ENCODE peak calls at places on chromosomes 3 and 15, in four cellular contexts. B is CD4-positive, alpha-beta memory T cell; D is ovary; S is pancreas. I is an unnamed sample.

GRCh38 chr3:172980849-172981248 is 160.2 kb downstream of the SPATA16 start:
- DNase-seq in S (no peak), D (no peak), B (no peak), I (no peak)

GRCh38 chr15:51721199-51721960 is 16.1 kb downstream of the LYSMD2 start:
- DNase-seq in D (no peak), S (no peak), B (no peak), I (no peak)

GRCh38 chr3:14230729-14231128 is 52.1 kb downstream of the LSM3 start:
- DNase-seq in D (no peak), B (no peak), S (no peak), I (no peak)

GRCh38 chr3:181326637-181327223 is 337.2 kb upstream of the DNAJC19 start:
- DNase-seq in B (no peak), S (no peak), D (no peak), I (no peak)

GRCh38 chr3:15693340-15693739 is 91.8 kb downstream of the BTD start:
- DNase-seq in D (no peak), S (no peak), B (no peak), I (no peak)

GRCh38 chr3:133181364-133182254 is 143.4 kb downstream of the TMEM108 start:
- DNase-seq in B (no peak), S (no peak), D (no peak), I (no peak)

GRCh38 chr3:167110906-167111305 is 269.2 kb downstream of the ZBBX start:
- DNase-seq in D (no peak), S (no peak), B (no peak), I (no peak)

GRCh38 chr3:156643729-156644389 is 30.5 kb upstream of the TIPARP start:
- DNase-seq in D (no peak), B (peak; percentile 30), S (no peak), I (peak; percentile 15)

DNA sequence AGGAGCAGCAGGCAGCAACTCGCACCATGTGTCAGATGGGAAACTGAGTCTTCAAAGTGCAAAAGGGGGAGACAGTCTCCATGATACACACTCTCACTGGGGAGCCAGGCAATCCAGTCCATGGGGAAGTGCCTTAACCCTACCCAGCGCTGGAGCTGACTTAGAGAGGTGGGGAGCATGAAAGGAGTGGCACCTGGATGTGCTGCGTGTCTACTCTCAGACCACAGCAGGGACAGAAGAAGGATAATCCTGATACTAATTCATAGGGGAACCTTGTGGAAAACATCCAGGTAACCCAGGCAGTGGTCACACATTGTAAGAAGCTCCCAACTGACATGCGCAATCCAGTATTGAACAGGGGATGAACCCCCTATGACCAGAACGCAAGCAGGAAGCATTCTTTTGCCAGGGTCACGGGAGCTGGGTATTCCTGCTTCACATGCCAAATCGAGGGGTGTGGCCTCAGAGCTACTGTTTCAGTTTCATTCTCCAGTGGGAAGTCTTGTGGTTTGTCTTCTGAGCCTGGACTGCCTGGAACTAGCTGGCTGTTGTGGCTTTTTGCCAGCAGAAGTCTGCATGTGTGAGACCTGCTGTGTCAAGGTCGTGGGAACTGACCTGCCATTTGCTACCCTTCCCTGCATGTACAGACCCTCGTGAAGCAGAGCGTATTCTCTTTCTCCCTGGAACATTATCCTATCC is 367.6 kb upstream of the NDN start:
- DNase-seq in D (no peak), S (no peak), B (no peak), I (no peak)
- H3K9me3 ChIP-seq in D (no peaks in the 10 kb centered on the region), S (no peaks in the 10 kb centered on the region), B (no peaks in the 10 kb centered on the region), I (no peaks in the 10 kb centered on the region)

GRCh38 chr3:30617653-30618052 is 11.3 kb downstream of the TGFBR2 start:
- DNase-seq in B (no peak), D (no peak), S (no peak), I (no peak)

GRCh38 chr3:30617069-30617468 is 10.7 kb downstream of the TGFBR2 start:
- DNase-seq in B (no peak), D (no peak), S (no peak), I (no peak)

GRCh38 chr3:30615615-30616346 is 9.4 kb downstream of the TGFBR2 start:
- DNase-seq in D (no peak), B (no peak), S (no peak), I (no peak)

GRCh38 chr3:30614943-30615342 is 8.5 kb downstream of the TGFBR2 start:
- DNase-seq in S (no peak), B (no peak), D (no peak), I (no peak)

DNA sequence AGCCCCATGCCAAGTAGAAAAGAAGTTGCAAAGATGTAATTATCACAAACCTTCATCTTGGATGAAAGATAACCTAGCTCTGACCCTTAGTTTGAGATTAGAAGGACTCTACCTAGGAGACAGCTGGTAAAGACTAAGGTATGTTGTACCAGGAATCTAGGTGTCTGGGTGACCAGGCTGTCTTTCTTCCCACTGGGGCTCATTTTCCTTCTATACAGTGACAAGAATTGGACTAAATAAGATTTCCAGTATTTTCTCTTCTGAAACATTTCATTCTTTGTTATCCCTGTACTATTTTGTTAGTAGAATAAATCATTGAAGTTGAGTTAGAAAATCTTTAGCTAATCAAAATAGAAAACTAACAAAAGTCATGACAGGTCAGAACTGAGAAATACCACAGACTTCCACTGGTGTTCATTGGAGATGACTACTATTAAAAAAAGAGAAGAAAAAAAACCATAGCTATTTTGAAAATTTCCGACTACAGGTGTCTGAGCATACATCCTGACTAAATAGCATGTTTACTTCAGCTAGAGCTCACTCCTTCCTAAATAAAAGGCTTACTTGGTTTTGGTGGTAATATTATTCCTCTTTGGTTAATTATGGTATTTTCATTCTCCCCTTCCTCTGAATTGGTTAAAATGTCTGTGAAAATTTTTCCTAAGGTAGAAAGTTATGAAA is 10.1 kb downstream of the TGFBR2 start:
- DNase-seq in B (no peak), D (no peak), S (no peak), I (no peak)
- H3K4me1 ChIP-seq in B (peaks cover 96% of the 10 kb centered on the region), D (peaks cover 4% of the 10 kb centered on the region), S (no peaks in the 10 kb centered on the region), I (peaks cover 84% of the 10 kb centered on the region)

GRCh38 chr3:194396561-194396896 is 2.5 kb downstream of the GP5 start:
- DNase-seq in D (peak; percentile 54), S (no peak), B (no peak), I (no peak)
- H3K4me3 ChIP-seq in D (peak overlapping the region; percentile 1), S (no peak overlapping the region), B (no peak overlapping the region), I (peak overlapping the region; percentile 60)

GRCh38 chr3:59191651-59192050 is 141.8 kb upstream of the CFAP20DC start:
- DNase-seq in B (no peak), D (no peak), S (no peak), I (no peak)
- H3K9me3 ChIP-seq in B (no peaks in the 10 kb centered on the region), D (no peaks in the 10 kb centered on the region), S (no peaks in the 10 kb centered on the region), I (no peaks in the 10 kb centered on the region)

GRCh38 chr3:152404976-152405375 is 136.2 kb downstream of the MBNL1 start:
- DNase-seq in D (no peak), B (no peak), S (no peak), I (no peak)

GRCh38 chr3:152405915-152406802 is 137.4 kb downstream of the MBNL1 start:
- DNase-seq in B (no peak), S (no peak), D (no peak), I (no peak)

GRCh38 chr3:152400912-152401311 is 132.2 kb downstream of the MBNL1 start:
- DNase-seq in D (no peak), S (no peak), B (no peak), I (no peak)

GRCh38 chr3:152402698-152403456 is 134.1 kb downstream of the MBNL1 start:
- DNase-seq in S (no peak), D (no peak), B (peak; percentile 28), I (no peak)

DNA sequence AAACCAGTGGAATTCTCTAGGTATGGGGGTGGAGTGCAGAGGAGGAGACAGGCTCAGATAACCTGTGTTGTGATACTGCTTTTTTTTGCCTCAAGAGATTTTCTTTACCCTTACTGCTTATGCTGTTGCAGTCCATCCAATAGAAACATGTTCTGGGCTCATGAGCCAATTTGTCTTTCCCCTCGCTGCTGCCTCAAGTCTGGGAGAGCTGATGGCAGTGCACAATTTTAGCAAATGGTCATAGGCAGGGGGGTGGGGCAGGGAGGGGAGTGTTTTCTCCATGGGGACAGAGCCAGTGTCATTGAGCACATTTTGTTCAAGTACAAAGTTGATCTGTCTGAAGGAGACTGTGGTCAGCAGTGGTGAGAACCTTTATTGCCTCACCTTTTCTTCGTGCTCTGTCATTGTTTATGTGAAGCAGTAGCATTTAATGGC is 134.9 kb downstream of the MBNL1 start:
- DNase-seq in D (no peak), S (no peak), B (no peak), I (no peak)
- H3K4me1 ChIP-seq in D (peaks cover 6% of the 10 kb centered on the region), S (peaks cover 9% of the 10 kb centered on the region), B (peaks cover 87% of the 10 kb centered on the region), I (peaks cover 63% of the 10 kb centered on the region)

I was measured in CD8-positive, alpha-beta T cell.